ENCODE peak calls at places on chromosome 18, in five cellular contexts. L is activated CD4-positive, alpha-beta T cell treated with anti-CD3 and anti-CD28 coated beads for 36 hours; X is Right ventricle myocardium superior; P is stimulated activated CD4-positive, alpha-beta T cell treated with anti-CD3 and anti-CD28 coated beads, Interleukin-2, amount 100 ng/mL, for 24 hours; F is NCI-H345. Y is an unnamed sample.

GRCh38 chr18:31497711-31498449 is at the start of gene DSG2:
- DNase-seq in P (peak), F (peak), X (peak), L (peak), Y (peak)

GRCh38 chr18:21741511-21742322 is 1.1 kb downstream of the MIB1 start:
- DNase-seq in F (peak), L (peak), P (peak), X (peak), Y (peak)

GRCh38 chr18:49168970-49169619 is 218.3 kb upstream of the SMAD7 start:
- DNase-seq in F (peak), P (peak), L (peak), X (no peak), Y (no peak)

GRCh38 chr18:58476521-58477210 is 152.2 kb downstream of the ALPK2 start:
- DNase-seq in L (no peak), X (no peak), P (no peak), F (no peak), Y (no peak)

GRCh38 chr18:28138816-28139215 is 38.1 kb downstream of the CDH2 start:
- DNase-seq in F (no peak), P (no peak), L (no peak), X (no peak), Y (no peak)

GRCh38 chr18:41645600-41646360 is 309.3 kb upstream of the PIK3C3 start:
- DNase-seq in L (no peak), P (no peak), F (peak), X (no peak), Y (no peak)

GRCh38 chr18:58452392-58453166 is 176.3 kb downstream of the ALPK2 start:
- DNase-seq in L (no peak), F (no peak), P (no peak), X (no peak), Y (no peak)

GRCh38 chr18:71899707-71900483 is 644.2 kb downstream of the CBLN2 start:
- DNase-seq in F (peak), P (no peak), L (no peak), X (no peak), Y (no peak)

GRCh38 chr18:57296336-57296735 is 56.0 kb upstream of the ST8SIA3 start:
- DNase-seq in F (no peak), L (no peak), P (no peak), X (no peak), Y (no peak)

GRCh38 chr18:79779700-79780190 is 18.0 kb upstream of the KCNG2 start:
- DNase-seq in F (no peak), P (no peak), L (no peak), X (no peak), Y (no peak)

GRCh38 chr18:45339819-45340550 is 275.3 kb upstream of the SLC14A2 start:
- DNase-seq in L (no peak), X (no peak), F (no peak), P (no peak), Y (no peak)

GRCh38 chr18:48295586-48296311 is 113.4 kb downstream of the ZBTB7C start:
- DNase-seq in P (no peak), F (peak), L (no peak), X (no peak), Y (no peak)

GRCh38 chr18:3794537-3795348 is 344.8 kb downstream of the TGIF1 start:
- DNase-seq in X (no peak), P (no peak), F (no peak), L (peak), Y (no peak)

GRCh38 chr18:35501369-35501768 is 3.6 kb upstream of the INO80C start:
- DNase-seq in P (no peak), L (no peak), F (no peak), X (no peak), Y (no peak)

GRCh38 chr18:35703043-35703688 is 121.6 kb downstream of the GALNT1 start:
- DNase-seq in X (no peak), F (no peak), P (no peak), L (no peak), Y (no peak)

GRCh38 chr18:22829781-22830180 is 103.3 kb upstream of the RBBP8 start:
- DNase-seq in L (no peak), P (no peak), F (no peak), X (no peak), Y (no peak)